ENCODE peak calls at places on chromosomes 16 and 17, in seven cellular contexts. U is activated CD4-positive, alpha-beta T cell treated with anti-CD3 and anti-CD28 coated beads, Interleukin-2, amount 50 U/mL, for 48 hours; T is activated T-cell treated with anti-CD3 and anti-CD28 coated beads for 1 hour; L is fibroblast of mammary gland; N is stimulated activated CD4-positive, alpha-beta T cell treated with anti-CD3 and anti-CD28 coated beads, Interleukin-15, amount 100 ng/mL, for 1 hour; V is activated naive CD8-positive, alpha-beta T cell treated with anti-CD3 and anti-CD28 coated beads, Interleukin-2, amount 50 U/mL, for 24 hours; W is lower leg skin. O is an unnamed sample.
A peak's percentile ranks its signal among the peaks of the same experiment; 100 is the strongest.

GRCh38 chr16:47196457-47196856 is 52.7 kb upstream of the NETO2 start:
- DNase-seq in W (no peak), U (no peak), L (no peak), T (no peak), V (no peak), N (no peak), O (no peak)

GRCh38 chr17:55641559-55642160 is 81.0 kb downstream of the TMEM100 start:
- DNase-seq in W (peak; percentile 44), L (peak; percentile 75), T (peak; percentile 4), U (peak; percentile 60), V (peak; percentile 33), N (no peak), O (peak; percentile 90)

GRCh38 chr16:66717112-66717675 is 20.7 kb upstream of the CMTM4 start:
- DNase-seq in U (peak; percentile 30), W (no peak), T (no peak), V (no peak), N (no peak), L (peak; percentile 92), O (peak; percentile 68)

GRCh38 chr16:53509906-53510703 is 7.1 kb upstream of the AKTIP start:
- DNase-seq in N (peak; percentile 22), L (peak; percentile 75), W (peak; percentile 67), U (peak; percentile 45), T (peak; percentile 36), V (peak; percentile 54), O (peak; percentile 55)

GRCh38 chr16:50711040-50711439 is 17.6 kb downstream of the NOD2 start:
- DNase-seq in T (no peak), N (no peak), W (no peak), V (no peak), U (no peak), L (no peak), O (no peak)

GRCh38 chr16:6558133-6558532 is 774.5 kb upstream of the RBFOX1 start:
- DNase-seq in U (no peak), W (no peak), T (no peak), L (no peak), V (no peak), N (no peak), O (no peak)

GRCh38 chr17:69761767-69762321 is 313.2 kb upstream of the KCNJ16 start:
- DNase-seq in T (no peak), L (peak; percentile 95), W (peak; percentile 43), U (no peak), N (no peak), V (no peak), O (no peak)

GRCh38 chr17:75049057-75049456 is 2.0 kb downstream of the KCTD2 start:
- DNase-seq in T (no peak), V (no peak), U (no peak), L (no peak), N (no peak), W (no peak), O (no peak)

GRCh38 chr17:63834431-63835166 is 7.1 kb upstream of the FTSJ3 start:
- DNase-seq in T (no peak), U (peak; percentile 75), L (peak; percentile 87), N (no peak), V (peak; percentile 62), W (no peak), O (peak; percentile 84)

GRCh38 chr16:50305441-50306061 is 39.2 kb downstream of the ADCY7 start:
- DNase-seq in L (no peak), N (no peak), U (no peak), T (no peak), V (no peak), W (no peak), O (no peak)

GRCh38 chr17:75457047-75457654 is 716 bp downstream of the TMEM94 start:
- DNase-seq in T (no peak), V (peak; percentile 29), L (peak; percentile 53), U (peak; percentile 20), N (no peak), W (no peak), O (peak; percentile 72)

GRCh38 chr17:6279659-6280058 is 155.3 kb downstream of the AIPL1 start:
- DNase-seq in U (peak; percentile 5), V (no peak), W (no peak), N (no peak), L (no peak), T (no peak), O (peak; percentile 84)

GRCh38 chr17:81427446-81428120 is 32.3 kb downstream of the BAHCC1 start:
- DNase-seq in L (no peak), U (no peak), V (no peak), T (no peak), W (no peak), N (no peak), O (no peak)

GRCh38 chr16:66858740-66859396 is 14.7 kb downstream of the CA7 start:
- DNase-seq in U (no peak), N (no peak), T (no peak), V (no peak), W (no peak), L (peak; percentile 59), O (no peak)

GRCh38 chr16:67243481-67243880 is 3.8 kb downstream of the FHOD1 start:
- DNase-seq in T (no peak), U (no peak), N (no peak), V (no peak), W (no peak), L (no peak), O (no peak)

GRCh38 chr17:78769200-78769773 is 12.8 kb downstream of the CYTH1 start:
- DNase-seq in L (no peak), N (no peak), U (no peak), V (no peak), T (no peak), W (no peak), O (no peak)

GRCh38 chr16:89316701-89317100 is 99.2 kb downstream of the ZNF778 start:
- DNase-seq in N (no peak), U (no peak), W (no peak), T (no peak), L (no peak), V (no peak), O (no peak)

GRCh38 chr16:79825002-79825401 is 224.5 kb upstream of the MAF start:
- DNase-seq in W (no peak), T (no peak), V (no peak), N (no peak), L (no peak), U (no peak), O (no peak)

GRCh38 chr17:27244481-27245223 is 49.3 kb upstream of the WSB1 start:
- DNase-seq in L (peak; percentile 98), N (no peak), V (no peak), W (peak; percentile 89), T (no peak), U (no peak), O (no peak)

GRCh38 chr17:17508641-17509591 is 12.7 kb upstream of the RASD1 start:
- DNase-seq in W (no peak), V (no peak), T (no peak), L (no peak), U (no peak), N (no peak), O (no peak)

GRCh38 chr16:426115-426905 is 861 bp downstream of the RAB11FIP3 start:
- DNase-seq in N (no peak), L (peak; percentile 14), W (no peak), U (peak; percentile 31), T (no peak), V (peak; percentile 18), O (peak; percentile 14)

GRCh38 chr16:72112452-72112792 is 18.8 kb downstream of the DHX38 start:
- DNase-seq in T (no peak), L (no peak), V (no peak), U (no peak), N (no peak), W (no peak), O (no peak)

GRCh38 chr17:8629371-8630226 is 926 bp downstream of the MYH10 start:
- DNase-seq in T (no peak), L (peak; percentile 30), V (peak; percentile 14), U (peak; percentile 29), W (peak; percentile 21), N (no peak), O (peak; percentile 46)

GRCh38 chr16:72424776-72425175 is 252.8 kb upstream of the PMFBP1 start:
- DNase-seq in W (no peak), L (no peak), T (no peak), N (no peak), U (no peak), V (no peak), O (no peak)

GRCh38 chr17:55290721-55291507 is 26.2 kb downstream of the HLF start:
- DNase-seq in N (no peak), V (no peak), U (no peak), W (no peak), T (no peak), L (no peak), O (no peak)

GRCh38 chr16:15829460-15829859 is 27.4 kb downstream of the MYH11 start:
- DNase-seq in N (no peak), V (no peak), T (no peak), W (peak; percentile 40), L (peak; percentile 0), U (no peak), O (no peak)

GRCh38 chr16:11016993-11017392 is 72.6 kb downstream of the CLEC16A start:
- DNase-seq in L (peak; percentile 80), W (peak; percentile 89), N (no peak), T (peak; percentile 18), U (peak; percentile 45), V (peak; percentile 63), O (no peak)

GRCh38 chr17:80036715-80037477 is 454 bp downstream of the CCDC40 start:
- DNase-seq in W (no peak), V (peak; percentile 38), L (no peak), U (peak; percentile 31), T (peak; percentile 22), N (peak; percentile 3), O (peak; percentile 88)

GRCh38 chr16:70428178-70428998 is 10.5 kb downstream of the ST3GAL2 start:
- DNase-seq in V (peak; percentile 83), T (no peak), U (peak; percentile 84), N (no peak), W (peak; percentile 53), L (peak; percentile 93), O (peak; percentile 82)

GRCh38 chr17:81676906-81677305 is 6.7 kb downstream of the ARL16 start:
- DNase-seq in L (no peak), W (no peak), N (no peak), T (no peak), U (no peak), V (no peak), O (no peak)

GRCh38 chr17:63116228-63116627 is 150.2 kb downstream of the TANC2 start:
- DNase-seq in L (no peak), V (no peak), W (no peak), T (no peak), U (no peak), N (no peak), O (no peak)

GRCh38 chr16:66979011-66979717 is 9.2 kb upstream of the CES4A start:
- DNase-seq in L (no peak), U (no peak), T (no peak), N (no peak), W (peak; percentile 54), V (no peak), O (no peak)